ENCODE peak calls at places on chromosomes 4 and X, in five cellular contexts. C is tibial nerve, V is stomach, W is lower lobe of right lung, S is neural progenitor cell. M is an unnamed sample.

GRCh38 chr4:184526228-184526627 is 51.9 kb upstream of the IRF2 start:
- DNase-seq in C (no peak), S (no peak), V (no peak), W (no peak), M (no peak)

GRCh38 chr4:123559955-123560669 is 163.5 kb downstream of the SPRY1 start:
- DNase-seq in C (no peak), W (no peak), S (no peak), V (no peak), M (no peak)

GRCh38 chr4:184287697-184288255 is 70.1 kb upstream of the ENPP6 start:
- DNase-seq in C (no peak), S (peak; percentile 15), V (peak; percentile 74), W (peak; percentile 72), M (peak; percentile 48)

GRCh38 chr4:108433832-108434231 is 186.5 kb upstream of the RPL34 start:
- DNase-seq in W (no peak), S (no peak), C (no peak), V (no peak), M (no peak)

GRCh38 chr4:46909078-46909477 is at the start of gene COX7B2:
- DNase-seq in S (no peak), C (no peak), W (no peak), V (no peak), M (no peak)

GRCh38 chr4:630661-631060 is 5.3 kb downstream of the PDE6B start:
- DNase-seq in V (no peak), W (no peak), C (no peak), S (no peak), M (no peak)

GRCh38 chrX:18353931-18354368 is 538 bp downstream of the SCML2 start:
- DNase-seq in V (no peak), W (no peak), S (peak; percentile 70), C (no peak), M (peak; percentile 39)

GRCh38 chrX:333611-334311 is 15.2 kb upstream of the GTPBP6 start:
- DNase-seq in W (peak; percentile 36), C (no peak), V (no peak), S (no peak), M (peak; percentile 43)

GRCh38 chrX:136147320-136147901 is at the start of gene FHL1:
- DNase-seq in S (peak; percentile 75), C (peak; percentile 38), W (peak; percentile 68), V (peak; percentile 57), M (peak; percentile 59)

GRCh38 chr4:7153711-7154110 is 38.6 kb upstream of the SORCS2 start:
- DNase-seq in W (peak; percentile 17), V (no peak), C (no peak), S (no peak), M (no peak)

DNA sequence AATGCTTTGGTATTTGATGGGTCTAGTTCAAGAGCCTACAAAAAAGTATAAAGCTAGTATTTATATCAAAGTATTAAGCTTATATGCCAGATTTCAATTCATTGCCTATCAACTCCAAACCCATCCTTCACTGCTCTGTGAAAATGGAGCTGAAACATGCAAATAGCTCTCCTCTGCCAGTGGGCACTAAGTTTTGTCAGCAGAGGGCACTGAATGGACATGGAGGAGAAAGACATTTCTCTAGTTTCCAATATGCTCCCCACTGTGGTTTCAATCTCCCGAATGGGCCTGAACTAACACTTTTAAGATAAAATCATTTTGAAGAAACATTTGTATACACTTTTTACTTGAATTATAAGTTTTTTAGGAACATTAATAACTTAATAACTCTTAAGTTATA is 12.4 kb downstream of the PPID start:
- DNase-seq in S (no peak), W (no peak), C (no peak), V (no peak), M (no peak)
- H3K36me3 ChIP-seq in S (peaks cover 26% of the 10 kb centered on the region), W (peaks cover 100% of the 10 kb centered on the region), C (no peaks in the 10 kb centered on the region), V (peaks cover 61% of the 10 kb centered on the region), M (peaks cover 20% of the 10 kb centered on the region)

DNA sequence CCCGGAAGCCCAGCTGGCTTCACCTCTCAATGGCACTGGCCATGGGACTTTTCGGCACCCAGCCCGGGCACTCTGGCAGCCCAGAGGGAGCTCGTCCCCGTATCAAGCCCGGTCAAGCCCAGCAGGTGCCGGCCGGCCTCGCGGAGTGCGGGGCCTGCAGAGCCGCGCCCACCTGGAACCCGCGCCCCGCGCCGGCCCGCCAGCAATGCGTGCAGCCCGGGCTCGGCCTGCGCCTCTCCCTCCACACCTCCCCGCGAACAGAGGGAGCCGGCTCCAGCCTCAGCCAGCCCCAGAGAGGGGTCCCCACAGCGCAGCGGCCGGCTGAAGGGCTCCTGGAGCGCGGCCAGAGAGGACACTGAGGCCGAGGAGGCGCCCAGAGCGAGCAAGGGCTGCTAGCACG is 133.6 kb upstream of the FRG1 start:
- DNase-seq in C (no peak), W (no peak), S (no peak), V (no peak), M (no peak)
- H3K9me3 ChIP-seq in C (peaks cover 46% of the 10 kb centered on the region), W (no peaks in the 10 kb centered on the region), S (no peaks in the 10 kb centered on the region), V (no peaks in the 10 kb centered on the region), M (peaks cover 22% of the 10 kb centered on the region)

GRCh38 chrX:10401239-10401638 is 219.1 kb downstream of the MID1 start:
- DNase-seq in V (no peak), S (no peak), C (no peak), W (no peak), M (no peak)
- TF ChIP-seq CTCF in V (no peak), S (no peak), C (no peak), W (no peak), M (no peak)

GRCh38 chr4:77050962-77051361 is 24.8 kb downstream of the CCNI start:
- DNase-seq in S (no peak), W (no peak), C (no peak), V (no peak), M (no peak)
- H3K36me3 ChIP-seq in S (peaks cover 47% of the 10 kb centered on the region), W (peaks cover 100% of the 10 kb centered on the region), C (no peaks in the 10 kb centered on the region), V (peaks cover 27% of the 10 kb centered on the region), M (peaks cover 3% of the 10 kb centered on the region)

GRCh38 chrX:21691512-21692018 is 33.4 kb upstream of the KLHL34 start:
- DNase-seq in V (no peak), S (no peak), W (no peak), C (no peak), M (no peak)
- H3K9me3 ChIP-seq in V (no peaks in the 10 kb centered on the region), S (no peaks in the 10 kb centered on the region), W (no peaks in the 10 kb centered on the region), C (no peaks in the 10 kb centered on the region), M (no peaks in the 10 kb centered on the region)

DNA sequence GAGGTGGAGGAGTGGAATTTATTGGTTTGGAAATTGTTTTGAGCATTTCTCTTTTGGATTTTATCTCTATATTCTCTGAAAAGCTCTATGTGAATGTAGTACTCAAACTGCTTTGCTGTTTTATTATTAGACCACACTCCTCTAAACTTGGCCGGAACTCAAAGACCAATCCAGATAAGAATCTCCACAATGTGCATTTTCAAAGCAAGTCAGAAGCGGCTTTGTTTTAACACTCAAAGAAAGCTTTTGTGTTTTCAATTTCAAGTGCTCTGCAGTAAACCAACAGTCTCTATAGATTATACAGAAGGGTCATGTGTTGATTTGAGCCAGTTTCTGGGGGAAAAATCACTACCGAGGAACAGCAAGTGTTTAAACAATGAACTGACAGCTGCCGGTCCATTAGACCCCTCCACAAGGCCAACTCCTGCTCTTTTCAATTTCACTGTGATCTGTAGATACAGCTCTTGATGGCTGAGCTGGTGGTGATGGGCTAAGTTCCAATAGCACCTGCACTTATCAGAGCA is 79.4 kb downstream of the FTHL17 start:
- DNase-seq in W (no peak), C (no peak), S (no peak), V (peak; percentile 39), M (peak; percentile 7)
- TF ChIP-seq CTCF in W (no peak), C (no peak), S (no peak), V (no peak), M (no peak)

GRCh38 chr4:101346562-101347266 is 612 bp downstream of the PPP3CA start:
- DNase-seq in C (peak; percentile 42), W (peak; percentile 77), S (peak; percentile 80), V (peak; percentile 59), M (peak; percentile 83)

GRCh38 chr4:101347267-101347556 is at the start of gene PPP3CA:
- DNase-seq in S (no peak), V (no peak), W (peak; percentile 78), C (no peak), M (no peak)

GRCh38 chr4:101345271-101345595 is 2.1 kb downstream of the PPP3CA start:
- DNase-seq in S (no peak), C (no peak), W (no peak), V (no peak), M (no peak)

GRCh38 chr4:101346312-101346561 is 1.1 kb downstream of the PPP3CA start:
- DNase-seq in W (no peak), V (no peak), C (no peak), S (no peak), M (no peak)

GRCh38 chr4:101345596-101346311 is 1.6 kb downstream of the PPP3CA start:
- DNase-seq in W (peak; percentile 76), V (peak; percentile 33), S (peak; percentile 61), C (peak; percentile 21), M (peak; percentile 80)
- H3K36me3 ChIP-seq in W (no peaks in the 10 kb centered on the region), V (no peaks in the 10 kb centered on the region), S (no peaks in the 10 kb centered on the region), C (no peaks in the 10 kb centered on the region), M (no peaks in the 10 kb centered on the region)

M was measured in mucosa of descending colon.